ENCODE peak calls at places on chromosome 18, in four cellular contexts. One of them, this sample, is unnamed.

GRCh38 chr18:50934545-50935211 is 33.2 kb upstream of the ELAC1 start:
- DNase-seq in HepG2: no peak
- DNase-seq in K562: no peak
- DNase-seq in suprapubic skin: no peak
- DNase-seq in this sample: no peak

GRCh38 chr18:78580835-78581339 is 398.7 kb upstream of the SALL3 start:
- DNase-seq in HepG2: no peak
- DNase-seq in K562: no peak
- DNase-seq in suprapubic skin: no peak
- DNase-seq in this sample: no peak

GRCh38 chr18:323253-323622 is 55.4 kb upstream of the THOC1 start:
- DNase-seq in HepG2: peak; percentile 87
- DNase-seq in K562: no peak
- DNase-seq in suprapubic skin: no peak
- DNase-seq in this sample: no peak

GRCh38 chr18:56443508-56443907 is 194.9 kb downstream of the TXNL1 start:
- DNase-seq in HepG2: no peak
- DNase-seq in K562: no peak
- DNase-seq in suprapubic skin: no peak
- DNase-seq in this sample: no peak

GRCh38 chr18:73663581-73663980 is 484.1 kb downstream of the FBXO15 start:
- DNase-seq in HepG2: no peak
- DNase-seq in K562: no peak
- DNase-seq in suprapubic skin: no peak
- DNase-seq in this sample: no peak

GRCh38 chr18:2871111-2871720 is 24.4 kb downstream of the EMILIN2 start:
- DNase-seq in HepG2: no peak
- DNase-seq in K562: no peak
- DNase-seq in suprapubic skin: peak; percentile 62
- DNase-seq in this sample: no peak

GRCh38 chr18:51339866-51340265 is 142.4 kb upstream of the MEX3C start:
- DNase-seq in HepG2: no peak
- DNase-seq in K562: no peak
- DNase-seq in suprapubic skin: no peak
- DNase-seq in this sample: no peak

GRCh38 chr18:54607213-54607934 is 16.3 kb downstream of the DYNAP start:
- DNase-seq in HepG2: peak; percentile 58
- DNase-seq in K562: no peak
- DNase-seq in suprapubic skin: no peak
- DNase-seq in this sample: no peak

GRCh38 chr18:69469444-69469919 is 68.8 kb downstream of the DOK6 start:
- DNase-seq in HepG2: no peak
- DNase-seq in K562: peak; percentile 18
- DNase-seq in suprapubic skin: no peak
- DNase-seq in this sample: no peak

GRCh38 chr18:27004056-27004829 is 138.7 kb upstream of the AQP4 start:
- DNase-seq in HepG2: no peak
- DNase-seq in K562: no peak
- DNase-seq in suprapubic skin: no peak
- DNase-seq in this sample: no peak

GRCh38 chr18:48023334-48024008 is 93.0 kb upstream of the SMAD2 start:
- DNase-seq in HepG2: peak; percentile 13
- DNase-seq in K562: peak; percentile 38
- DNase-seq in suprapubic skin: peak; percentile 71
- DNase-seq in this sample: peak; percentile 71

DNA sequence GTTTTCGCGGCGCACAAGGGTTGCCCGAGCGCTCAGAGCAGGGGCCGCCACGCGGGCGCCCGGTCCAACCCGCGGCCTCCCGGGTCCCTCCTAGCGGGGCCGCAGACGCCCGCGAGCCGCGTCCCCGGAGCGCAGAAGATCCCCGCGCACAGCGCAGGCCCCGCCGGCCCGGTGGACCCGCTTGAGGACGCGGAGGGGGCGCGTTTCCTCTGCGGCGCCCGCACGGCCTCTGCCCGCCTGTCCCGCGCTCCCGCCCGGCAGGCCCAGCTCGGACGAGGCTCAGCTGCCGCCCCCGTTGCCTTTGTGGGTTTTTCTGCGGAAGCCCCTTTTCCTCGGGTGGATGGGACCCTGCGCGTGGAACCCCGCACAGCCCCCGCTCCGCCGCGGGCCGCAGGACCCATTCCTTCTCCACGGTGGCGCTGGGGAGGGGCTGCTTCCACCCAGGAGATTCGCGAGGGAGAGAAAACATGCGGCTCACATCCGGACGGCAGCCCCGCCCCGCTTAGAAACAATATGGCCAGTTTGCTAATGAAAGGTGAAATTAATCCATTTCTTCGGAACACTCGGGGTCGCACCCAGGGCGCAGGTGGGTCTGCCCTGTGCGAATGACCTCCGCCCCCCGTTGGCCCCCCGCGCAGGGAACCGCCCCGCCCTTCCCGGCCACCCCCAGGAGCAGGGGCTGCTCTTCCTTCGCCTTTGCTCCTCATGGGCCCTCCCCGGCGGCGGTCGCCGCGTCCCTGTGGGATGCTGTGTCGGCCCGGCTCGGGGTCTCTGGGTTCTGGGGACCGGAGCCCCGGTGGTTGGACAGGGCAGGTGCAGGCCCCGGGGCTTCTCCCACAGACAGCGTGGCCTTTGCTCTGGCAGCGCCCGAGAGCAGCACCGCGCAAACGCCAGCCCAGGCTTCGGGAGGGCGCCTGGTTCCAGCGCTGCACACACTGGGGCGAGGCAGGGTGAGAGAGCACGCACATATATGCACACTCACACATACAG is 9.3 kb upstream of the KCNG2 start:
- DNase-seq in HepG2: no peak
- DNase-seq in K562: no peak
- DNase-seq in suprapubic skin: no peak
- DNase-seq in this sample: no peak
- TF ChIP-seq CTCF in HepG2: no peak
- TF ChIP-seq CTCF in K562: no peak
- TF ChIP-seq CTCF in suprapubic skin: no peak
- TF ChIP-seq CTCF in this sample: no peak

GRCh38 chr18:62524443-62525200 is 1.8 kb downstream of the ZCCHC2 start:
- DNase-seq in HepG2: no peak
- DNase-seq in K562: peak; percentile 44
- DNase-seq in suprapubic skin: no peak
- DNase-seq in this sample: peak; percentile 69
- TF ChIP-seq POLR2A in HepG2: no peak
- TF ChIP-seq POLR2A in K562: no peak
- TF ChIP-seq POLR2A in suprapubic skin: no peak
- TF ChIP-seq POLR2A in this sample: peak; percentile 28

GRCh38 chr18:7945882-7946281 is 378.8 kb downstream of the PTPRM start:
- DNase-seq in HepG2: peak; percentile 33
- DNase-seq in K562: no peak
- DNase-seq in suprapubic skin: no peak
- DNase-seq in this sample: no peak
- TF ChIP-seq EP300 in HepG2: no peak
- TF ChIP-seq EP300 in K562: no peak
- TF ChIP-seq EP300 in suprapubic skin: no peak
- TF ChIP-seq EP300 in this sample: no peak

GRCh38 chr18:36899289-36899688 is 70.4 kb downstream of the KIAA1328 start:
- DNase-seq in HepG2: peak; percentile 31
- DNase-seq in K562: peak; percentile 46
- DNase-seq in suprapubic skin: no peak
- DNase-seq in this sample: no peak
- TF ChIP-seq CTCF in HepG2: peak; percentile 40
- TF ChIP-seq CTCF in K562: peak; percentile 36
- TF ChIP-seq CTCF in suprapubic skin: no peak
- TF ChIP-seq CTCF in this sample: no peak

GRCh38 chr18:36828630-36829361 is at the start of the genes KIAA1328 and TPGS2:
- DNase-seq in HepG2: peak; percentile 75
- DNase-seq in K562: peak; percentile 96
- DNase-seq in suprapubic skin: peak; percentile 88
- DNase-seq in this sample: peak; percentile 89
- TF ChIP-seq POLR2A in HepG2: no peak
- TF ChIP-seq POLR2A in K562: peak; percentile 80
- TF ChIP-seq POLR2A in suprapubic skin: peak; percentile 18
- TF ChIP-seq POLR2A in this sample: peak; percentile 59